ENCODE peak calls at places on chromosome 17, in four cellular contexts. C, V, H and W are unnamed samples.

GRCh38 chr17:41865596-41865893 is 322 bp upstream of the KLHL11 start:
- DNase-seq in C (no peak), V (no peak), H (no peak), W (no peak)

GRCh38 chr17:34199932-34200534 is 55.1 kb upstream of the CCL2 start:
- DNase-seq in C (peak; percentile 58), V (peak; percentile 47), H (peak; percentile 41), W (peak; percentile 61)

GRCh38 chr17:38416840-38417209 is 11.4 kb upstream of the ARHGAP23 start:
- DNase-seq in C (no peak), V (no peak), H (no peak), W (no peak)

GRCh38 chr17:49980703-49981197 is 11.8 kb downstream of the DLX4 start:
- DNase-seq in C (no peak), V (no peak), H (no peak), W (no peak)

GRCh38 chr17:60645918-60646523 is 31.6 kb upstream of the BCAS3 start:
- DNase-seq in C (no peak), V (no peak), H (no peak), W (no peak)

GRCh38 chr17:8029121-8029520 is 9.7 kb upstream of the ALOX15B start:
- DNase-seq in C (no peak), V (no peak), H (no peak), W (no peak)

GRCh38 chr17:59401725-59402124 is 70.3 kb downstream of the YPEL2 start:
- DNase-seq in C (no peak), V (no peak), H (no peak), W (no peak)

GRCh38 chr17:17582372-17582771 is 9.1 kb downstream of the PEMT start:
- DNase-seq in C (no peak), V (no peak), H (no peak), W (no peak)

GRCh38 chr17:19805006-19805405 is 56.9 kb upstream of the ALDH3A1 start:
- DNase-seq in C (no peak), V (no peak), H (no peak), W (no peak)